ENCODE peak calls at places on chromosomes 6 and 20, in four cellular contexts. One of them, this sample, is unnamed.

GRCh38 chr20:8901237-8902025 is 167.5 kb upstream of the PLCB4 start:
- DNase-seq in cardiac muscle cell: peak; percentile 5
- DNase-seq in astrocyte: peak; percentile 4
- DNase-seq in CD8-positive, alpha-beta memory T cell: no peak
- DNase-seq in this sample: no peak

GRCh38 chr6:46901747-46902362 is 19.9 kb downstream of the ADGRF5 start:
- DNase-seq in cardiac muscle cell: no peak
- DNase-seq in astrocyte: no peak
- DNase-seq in CD8-positive, alpha-beta memory T cell: no peak
- DNase-seq in this sample: no peak

GRCh38 chr6:170464080-170464479 is 89.0 kb downstream of the PSMB1 start:
- DNase-seq in cardiac muscle cell: no peak
- DNase-seq in astrocyte: no peak
- DNase-seq in CD8-positive, alpha-beta memory T cell: no peak
- DNase-seq in this sample: no peak

GRCh38 chr6:41732601-41733348 is 2.6 kb downstream of the TFEB start:
- DNase-seq in cardiac muscle cell: no peak
- DNase-seq in astrocyte: no peak
- DNase-seq in CD8-positive, alpha-beta memory T cell: peak; percentile 67
- DNase-seq in this sample: no peak

GRCh38 chr6:142726616-142727015 is 218.4 kb downstream of the HIVEP2 start:
- DNase-seq in cardiac muscle cell: no peak
- DNase-seq in astrocyte: no peak
- DNase-seq in CD8-positive, alpha-beta memory T cell: no peak
- DNase-seq in this sample: no peak

GRCh38 chr20:23166563-23166962 is 80.4 kb upstream of the CD93 start:
- DNase-seq in cardiac muscle cell: no peak
- DNase-seq in astrocyte: no peak
- DNase-seq in CD8-positive, alpha-beta memory T cell: no peak
- DNase-seq in this sample: no peak

GRCh38 chr6:46347669-46348068 is 143.6 kb downstream of the RCAN2 start:
- DNase-seq in cardiac muscle cell: no peak
- DNase-seq in astrocyte: no peak
- DNase-seq in CD8-positive, alpha-beta memory T cell: no peak
- DNase-seq in this sample: no peak

GRCh38 chr6:150345786-150346185 is 23.0 kb upstream of the IYD start:
- DNase-seq in cardiac muscle cell: no peak
- DNase-seq in astrocyte: peak; percentile 62
- DNase-seq in CD8-positive, alpha-beta memory T cell: no peak
- DNase-seq in this sample: no peak

GRCh38 chr6:79872986-79873385 is 74.4 kb downstream of the ELOVL4 start:
- DNase-seq in cardiac muscle cell: no peak
- DNase-seq in astrocyte: peak; percentile 34
- DNase-seq in CD8-positive, alpha-beta memory T cell: no peak
- DNase-seq in this sample: no peak

GRCh38 chr6:16697437-16698162 is 63.7 kb downstream of the ATXN1 start:
- DNase-seq in cardiac muscle cell: no peak
- DNase-seq in astrocyte: no peak
- DNase-seq in CD8-positive, alpha-beta memory T cell: no peak
- DNase-seq in this sample: no peak

GRCh38 chr20:59120491-59120890 is 43.1 kb upstream of the ZNF831 start:
- DNase-seq in cardiac muscle cell: no peak
- DNase-seq in astrocyte: no peak
- DNase-seq in CD8-positive, alpha-beta memory T cell: peak; percentile 48
- DNase-seq in this sample: no peak

GRCh38 chr6:105733556-105734162 is 330.8 kb upstream of the PREP start:
- DNase-seq in cardiac muscle cell: peak; percentile 8
- DNase-seq in astrocyte: peak; percentile 13
- DNase-seq in CD8-positive, alpha-beta memory T cell: peak; percentile 15
- DNase-seq in this sample: no peak

GRCh38 chr6:100105138-100105537 is 111.1 kb upstream of the MCHR2 start:
- DNase-seq in cardiac muscle cell: no peak
- DNase-seq in astrocyte: no peak
- DNase-seq in CD8-positive, alpha-beta memory T cell: no peak
- DNase-seq in this sample: no peak

GRCh38 chr6:129731396-129731795 is 21.4 kb upstream of the ARHGAP18 start:
- DNase-seq in cardiac muscle cell: no peak
- DNase-seq in astrocyte: no peak
- DNase-seq in CD8-positive, alpha-beta memory T cell: no peak
- DNase-seq in this sample: no peak

GRCh38 chr20:38290829-38291581 is 13.0 kb upstream of the BPI start:
- DNase-seq in cardiac muscle cell: no peak
- DNase-seq in astrocyte: peak; percentile 79
- DNase-seq in CD8-positive, alpha-beta memory T cell: no peak
- DNase-seq in this sample: peak; percentile 39

GRCh38 chr6:137311940-137312339 is 92.8 kb upstream of the IFNGR1 start:
- DNase-seq in cardiac muscle cell: no peak
- DNase-seq in astrocyte: no peak
- DNase-seq in CD8-positive, alpha-beta memory T cell: no peak
- DNase-seq in this sample: no peak

GRCh38 chr6:40477246-40478126 is 109.7 kb downstream of the LRFN2 start:
- DNase-seq in cardiac muscle cell: peak; percentile 25
- DNase-seq in astrocyte: no peak
- DNase-seq in CD8-positive, alpha-beta memory T cell: no peak
- DNase-seq in this sample: no peak

GRCh38 chr20:44936510-44936909 is 23.7 kb downstream of the TOMM34 start:
- DNase-seq in cardiac muscle cell: no peak
- DNase-seq in astrocyte: no peak
- DNase-seq in CD8-positive, alpha-beta memory T cell: no peak
- DNase-seq in this sample: no peak

GRCh38 chr20:59004493-59004762 is 2.6 kb downstream of the CTSZ start:
- DNase-seq in cardiac muscle cell: no peak
- DNase-seq in astrocyte: no peak
- DNase-seq in CD8-positive, alpha-beta memory T cell: peak; percentile 49
- DNase-seq in this sample: no peak

GRCh38 chr6:30767158-30767943 is 23.0 kb upstream of the IER3 start:
- DNase-seq in cardiac muscle cell: no peak
- DNase-seq in astrocyte: no peak
- DNase-seq in CD8-positive, alpha-beta memory T cell: no peak
- DNase-seq in this sample: no peak

GRCh38 chr6:117384659-117385058 is 41.1 kb downstream of the ROS1 start:
- DNase-seq in cardiac muscle cell: peak; percentile 3
- DNase-seq in astrocyte: no peak
- DNase-seq in CD8-positive, alpha-beta memory T cell: no peak
- DNase-seq in this sample: no peak

GRCh38 chr6:33992191-33992590 is 153.7 kb downstream of the GRM4 start:
- DNase-seq in cardiac muscle cell: no peak
- DNase-seq in astrocyte: no peak
- DNase-seq in CD8-positive, alpha-beta memory T cell: no peak
- DNase-seq in this sample: no peak

GRCh38 chr6:157273756-157274088 is 49.6 kb downstream of the TMEM242 start:
- DNase-seq in cardiac muscle cell: peak; percentile 39
- DNase-seq in astrocyte: no peak
- DNase-seq in CD8-positive, alpha-beta memory T cell: peak; percentile 68
- DNase-seq in this sample: peak; percentile 38

GRCh38 chr20:62161347-62161746 is 17.8 kb downstream of the SS18L1 start:
- DNase-seq in cardiac muscle cell: no peak
- DNase-seq in astrocyte: peak; percentile 87
- DNase-seq in CD8-positive, alpha-beta memory T cell: no peak
- DNase-seq in this sample: peak; percentile 72

GRCh38 chr6:148971027-148971927 is 224.4 kb downstream of the UST start:
- DNase-seq in cardiac muscle cell: no peak
- DNase-seq in astrocyte: peak; percentile 34
- DNase-seq in CD8-positive, alpha-beta memory T cell: no peak
- DNase-seq in this sample: peak; percentile 50

GRCh38 chr6:139533166-139533565 is 158.7 kb upstream of the CITED2 start:
- DNase-seq in cardiac muscle cell: no peak
- DNase-seq in astrocyte: no peak
- DNase-seq in CD8-positive, alpha-beta memory T cell: no peak
- DNase-seq in this sample: no peak

GRCh38 chr6:2072450-2072849 is 173.0 kb downstream of the GMDS start:
- DNase-seq in cardiac muscle cell: no peak
- DNase-seq in astrocyte: peak; percentile 2
- DNase-seq in CD8-positive, alpha-beta memory T cell: no peak
- DNase-seq in this sample: no peak

GRCh38 chr6:168320661-168321060 is 1.1 kb upstream of the DACT2 start:
- DNase-seq in cardiac muscle cell: no peak
- DNase-seq in astrocyte: no peak
- DNase-seq in CD8-positive, alpha-beta memory T cell: no peak
- DNase-seq in this sample: no peak

GRCh38 chr6:168318579-168319278 is 848 bp downstream of the DACT2 start:
- DNase-seq in cardiac muscle cell: no peak
- DNase-seq in astrocyte: no peak
- DNase-seq in CD8-positive, alpha-beta memory T cell: no peak
- DNase-seq in this sample: no peak

GRCh38 chr6:168318090-168318489 is 1.5 kb downstream of the DACT2 start:
- DNase-seq in cardiac muscle cell: no peak
- DNase-seq in astrocyte: no peak
- DNase-seq in CD8-positive, alpha-beta memory T cell: no peak
- DNase-seq in this sample: no peak

GRCh38 chr6:168322966-168323365 is 3.4 kb upstream of the DACT2 start:
- DNase-seq in cardiac muscle cell: no peak
- DNase-seq in astrocyte: no peak
- DNase-seq in CD8-positive, alpha-beta memory T cell: no peak
- DNase-seq in this sample: no peak

GRCh38 chr6:168319279-168320051 is at the start of gene DACT2:
- DNase-seq in cardiac muscle cell: peak; percentile 33
- DNase-seq in astrocyte: no peak
- DNase-seq in CD8-positive, alpha-beta memory T cell: no peak
- DNase-seq in this sample: peak; percentile 17
- H3K4me3 ChIP-seq in cardiac muscle cell: peak within 1 kb of the TSS; percentile 70
- H3K4me3 ChIP-seq in astrocyte: no peak within 1 kb of the TSS
- H3K4me3 ChIP-seq in CD8-positive, alpha-beta memory T cell: no peak within 1 kb of the TSS
- H3K4me3 ChIP-seq in this sample: no peak within 1 kb of the TSS

GRCh38 chr6:159343709-159344108 is 174.5 kb downstream of the FNDC1 start:
- DNase-seq in cardiac muscle cell: no peak
- DNase-seq in astrocyte: no peak
- DNase-seq in CD8-positive, alpha-beta memory T cell: no peak
- DNase-seq in this sample: no peak
- H3K27me3 ChIP-seq in cardiac muscle cell: no peaks in the 10 kb centered on the region
- H3K27me3 ChIP-seq in astrocyte: no peaks in the 10 kb centered on the region
- H3K27me3 ChIP-seq in CD8-positive, alpha-beta memory T cell: no peaks in the 10 kb centered on the region
- H3K27me3 ChIP-seq in this sample: peaks cover 4% of the 10 kb centered on the region

GRCh38 chr6:13014551-13015378 is 298.2 kb downstream of the PHACTR1 start:
- DNase-seq in cardiac muscle cell: peak; percentile 53
- DNase-seq in astrocyte: peak; percentile 3
- DNase-seq in CD8-positive, alpha-beta memory T cell: no peak
- DNase-seq in this sample: no peak

GRCh38 chr6:13013681-13014550 is 297.3 kb downstream of the PHACTR1 start:
- DNase-seq in cardiac muscle cell: no peak
- DNase-seq in astrocyte: no peak
- DNase-seq in CD8-positive, alpha-beta memory T cell: no peak
- DNase-seq in this sample: peak; percentile 8

GRCh38 chr6:13012271-13012670 is 295.7 kb downstream of the PHACTR1 start:
- DNase-seq in cardiac muscle cell: no peak
- DNase-seq in astrocyte: no peak
- DNase-seq in CD8-positive, alpha-beta memory T cell: no peak
- DNase-seq in this sample: no peak

GRCh38 chr6:13011612-13012146 is 295.1 kb downstream of the PHACTR1 start:
- DNase-seq in cardiac muscle cell: no peak
- DNase-seq in astrocyte: no peak
- DNase-seq in CD8-positive, alpha-beta memory T cell: no peak
- DNase-seq in this sample: no peak

DNA sequence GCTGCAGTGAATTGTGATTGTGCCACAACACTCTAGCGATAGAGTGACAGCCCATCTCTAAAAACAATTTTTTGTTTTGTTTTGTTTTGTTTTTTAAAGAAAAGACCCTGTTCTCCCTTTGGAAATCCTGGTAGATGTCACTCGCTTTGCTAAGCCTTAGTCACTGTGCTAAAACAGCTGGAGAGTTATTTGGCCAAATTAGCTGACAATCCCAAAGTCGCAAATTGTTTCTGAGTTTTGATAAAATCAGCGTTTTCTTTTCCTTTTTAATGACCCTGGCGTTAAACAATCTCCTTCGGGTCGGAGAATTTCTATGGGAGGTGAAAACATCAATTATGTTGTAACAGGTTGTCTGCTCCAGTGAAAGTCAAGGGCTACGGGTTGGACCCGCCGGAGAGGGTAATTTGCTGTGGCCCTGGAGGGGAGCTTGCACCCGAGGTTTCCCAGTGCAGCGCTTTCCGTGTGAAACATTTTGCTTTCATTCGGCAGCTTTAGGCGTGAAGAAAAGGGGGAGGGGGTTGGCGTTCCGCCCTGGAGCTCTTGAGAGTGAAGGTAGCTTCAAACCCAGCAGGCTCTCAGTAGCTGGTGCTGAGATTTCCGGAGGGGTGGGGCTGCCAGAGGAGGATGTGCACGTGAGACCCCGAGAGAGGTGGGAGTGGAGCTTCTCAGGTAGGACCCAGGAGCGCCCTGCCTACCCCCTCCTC is 296.6 kb downstream of the PHACTR1 start:
- DNase-seq in cardiac muscle cell: peak; percentile 60
- DNase-seq in astrocyte: no peak
- DNase-seq in CD8-positive, alpha-beta memory T cell: no peak
- DNase-seq in this sample: peak; percentile 5
- H3K4me3 ChIP-seq in cardiac muscle cell: peak overlapping the region; percentile 73
- H3K4me3 ChIP-seq in astrocyte: peak overlapping the region; percentile 42
- H3K4me3 ChIP-seq in CD8-positive, alpha-beta memory T cell: no peak overlapping the region
- H3K4me3 ChIP-seq in this sample: peak overlapping the region; percentile 34

GRCh38 chr20:51164732-51165530 is 142.0 kb upstream of the KCNG1 start:
- DNase-seq in cardiac muscle cell: no peak
- DNase-seq in astrocyte: no peak
- DNase-seq in CD8-positive, alpha-beta memory T cell: no peak
- DNase-seq in this sample: no peak

GRCh38 chr20:51169813-51170212 is 146.9 kb upstream of the KCNG1 start:
- DNase-seq in cardiac muscle cell: no peak
- DNase-seq in astrocyte: no peak
- DNase-seq in CD8-positive, alpha-beta memory T cell: no peak
- DNase-seq in this sample: no peak

GRCh38 chr20:51162015-51162414 is 139.1 kb upstream of the KCNG1 start:
- DNase-seq in cardiac muscle cell: no peak
- DNase-seq in astrocyte: no peak
- DNase-seq in CD8-positive, alpha-beta memory T cell: no peak
- DNase-seq in this sample: no peak

GRCh38 chr20:51163996-51164600 is 141.2 kb upstream of the KCNG1 start:
- DNase-seq in cardiac muscle cell: no peak
- DNase-seq in astrocyte: no peak
- DNase-seq in CD8-positive, alpha-beta memory T cell: no peak
- DNase-seq in this sample: no peak

DNA sequence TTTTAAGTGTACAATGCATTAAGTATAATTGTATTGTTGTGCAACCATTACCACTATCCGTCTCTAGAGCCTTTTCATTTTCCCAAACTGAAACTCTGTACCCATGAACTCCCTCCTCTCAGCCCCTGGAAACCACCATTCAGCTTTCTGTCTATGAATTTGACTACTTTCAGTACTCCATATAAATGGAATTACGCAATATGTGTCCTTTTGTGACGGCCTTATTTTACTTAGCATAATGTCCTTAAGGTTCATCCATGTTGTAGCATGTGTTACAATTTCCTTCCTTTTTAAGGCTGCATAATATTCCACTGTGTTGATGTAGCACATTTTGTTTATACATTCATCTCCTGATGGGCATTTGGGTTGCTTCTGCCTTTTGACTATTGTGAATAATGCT is 143.6 kb upstream of the KCNG1 start:
- DNase-seq in cardiac muscle cell: no peak
- DNase-seq in astrocyte: no peak
- DNase-seq in CD8-positive, alpha-beta memory T cell: no peak
- DNase-seq in this sample: no peak
- H3K27me3 ChIP-seq in cardiac muscle cell: no peaks in the 10 kb centered on the region
- H3K27me3 ChIP-seq in astrocyte: peaks cover 12% of the 10 kb centered on the region
- H3K27me3 ChIP-seq in CD8-positive, alpha-beta memory T cell: no peaks in the 10 kb centered on the region
- H3K27me3 ChIP-seq in this sample: peaks cover 16% of the 10 kb centered on the region

This sample was measured in MG63.